ENCODE peak calls at places on chromosomes 3 and 15, in seven cellular contexts. One of them, this sample, is unnamed.

GRCh38 chr3:182226995-182227394 is 515.3 kb downstream of the SOX2 start:
- DNase-seq in body of pancreas: no peak
- DNase-seq in esophagus squamous epithelium: no peak
- DNase-seq in A549: no peak
- DNase-seq in right lobe of liver: no peak
- DNase-seq in IMR-90: no peak
- DNase-seq in tibial nerve: no peak
- DNase-seq in this sample: no peak

GRCh38 chr3:37174532-37175126 is at the start of gene LRRFIP2:
- DNase-seq in body of pancreas: no peak
- DNase-seq in esophagus squamous epithelium: no peak
- DNase-seq in A549: no peak
- DNase-seq in right lobe of liver: no peak
- DNase-seq in IMR-90: peak; percentile 82
- DNase-seq in tibial nerve: no peak
- DNase-seq in this sample: no peak

GRCh38 chr15:96049766-96050165 is 280.7 kb upstream of the NR2F2 start:
- DNase-seq in body of pancreas: no peak
- DNase-seq in esophagus squamous epithelium: no peak
- DNase-seq in A549: no peak
- DNase-seq in right lobe of liver: no peak
- DNase-seq in IMR-90: no peak
- DNase-seq in tibial nerve: no peak
- DNase-seq in this sample: no peak

GRCh38 chr3:195269375-195270078 is 1.4 kb downstream of the XXYLT1 start:
- DNase-seq in body of pancreas: no peak
- DNase-seq in esophagus squamous epithelium: no peak
- DNase-seq in A549: no peak
- DNase-seq in right lobe of liver: no peak
- DNase-seq in IMR-90: no peak
- DNase-seq in tibial nerve: no peak
- DNase-seq in this sample: no peak

GRCh38 chr15:50909044-50909342 is 510 bp downstream of the AP4E1 start:
- DNase-seq in body of pancreas: no peak
- DNase-seq in esophagus squamous epithelium: no peak
- DNase-seq in A549: peak; percentile 25
- DNase-seq in right lobe of liver: no peak
- DNase-seq in IMR-90: no peak
- DNase-seq in tibial nerve: no peak
- DNase-seq in this sample: no peak

GRCh38 chr3:11260460-11260859 is 11.7 kb upstream of the ATG7 start:
- DNase-seq in body of pancreas: no peak
- DNase-seq in esophagus squamous epithelium: no peak
- DNase-seq in A549: no peak
- DNase-seq in right lobe of liver: no peak
- DNase-seq in IMR-90: no peak
- DNase-seq in tibial nerve: no peak
- DNase-seq in this sample: no peak

GRCh38 chr15:25508369-25509002 is 69.7 kb upstream of the UBE3A start:
- DNase-seq in body of pancreas: no peak
- DNase-seq in esophagus squamous epithelium: no peak
- DNase-seq in A549: peak; percentile 29
- DNase-seq in right lobe of liver: no peak
- DNase-seq in IMR-90: peak; percentile 64
- DNase-seq in tibial nerve: peak; percentile 7
- DNase-seq in this sample: no peak

GRCh38 chr3:124119056-124119721 is 127.3 kb upstream of the ROPN1 start:
- DNase-seq in body of pancreas: peak; percentile 6
- DNase-seq in esophagus squamous epithelium: no peak
- DNase-seq in A549: peak; percentile 6
- DNase-seq in right lobe of liver: no peak
- DNase-seq in IMR-90: peak; percentile 88
- DNase-seq in tibial nerve: no peak
- DNase-seq in this sample: no peak

GRCh38 chr15:74203914-74204431 is 1.4 kb upstream of the STRA6 start:
- DNase-seq in body of pancreas: no peak
- DNase-seq in esophagus squamous epithelium: no peak
- DNase-seq in A549: no peak
- DNase-seq in right lobe of liver: no peak
- DNase-seq in IMR-90: peak; percentile 80
- DNase-seq in tibial nerve: peak; percentile 26
- DNase-seq in this sample: no peak

GRCh38 chr3:18351069-18351628 is 74.0 kb downstream of the SATB1 start:
- DNase-seq in body of pancreas: no peak
- DNase-seq in esophagus squamous epithelium: no peak
- DNase-seq in A549: no peak
- DNase-seq in right lobe of liver: no peak
- DNase-seq in IMR-90: no peak
- DNase-seq in tibial nerve: no peak
- DNase-seq in this sample: no peak

GRCh38 chr3:156160653-156161052 is 40.3 kb downstream of the KCNAB1 start:
- DNase-seq in body of pancreas: no peak
- DNase-seq in esophagus squamous epithelium: no peak
- DNase-seq in A549: no peak
- DNase-seq in right lobe of liver: no peak
- DNase-seq in IMR-90: no peak
- DNase-seq in tibial nerve: no peak
- DNase-seq in this sample: no peak

GRCh38 chr3:184300377-184300717 is 1.3 kb downstream of the PSMD2 start:
- DNase-seq in body of pancreas: no peak
- DNase-seq in esophagus squamous epithelium: no peak
- DNase-seq in A549: no peak
- DNase-seq in right lobe of liver: no peak
- DNase-seq in IMR-90: peak; percentile 75
- DNase-seq in tibial nerve: no peak
- DNase-seq in this sample: no peak

GRCh38 chr3:196778755-196779154 is 39.1 kb downstream of the PAK2 start:
- DNase-seq in body of pancreas: no peak
- DNase-seq in esophagus squamous epithelium: no peak
- DNase-seq in A549: no peak
- DNase-seq in right lobe of liver: no peak
- DNase-seq in IMR-90: peak; percentile 74
- DNase-seq in tibial nerve: no peak
- DNase-seq in this sample: no peak

GRCh38 chr3:177569823-177570657 is 372.8 kb upstream of the TBL1XR1 start:
- DNase-seq in body of pancreas: no peak
- DNase-seq in esophagus squamous epithelium: no peak
- DNase-seq in A549: no peak
- DNase-seq in right lobe of liver: no peak
- DNase-seq in IMR-90: no peak
- DNase-seq in tibial nerve: no peak
- DNase-seq in this sample: no peak

GRCh38 chr3:186239321-186239720 is 122.7 kb downstream of the DGKG start:
- DNase-seq in body of pancreas: peak; percentile 26
- DNase-seq in esophagus squamous epithelium: no peak
- DNase-seq in A549: peak; percentile 18
- DNase-seq in right lobe of liver: no peak
- DNase-seq in IMR-90: no peak
- DNase-seq in tibial nerve: no peak
- DNase-seq in this sample: no peak

GRCh38 chr15:58213587-58214360 is 75.6 kb downstream of the AQP9 start:
- DNase-seq in body of pancreas: no peak
- DNase-seq in esophagus squamous epithelium: no peak
- DNase-seq in A549: no peak
- DNase-seq in right lobe of liver: no peak
- DNase-seq in IMR-90: peak; percentile 18
- DNase-seq in tibial nerve: no peak
- DNase-seq in this sample: no peak

DNA sequence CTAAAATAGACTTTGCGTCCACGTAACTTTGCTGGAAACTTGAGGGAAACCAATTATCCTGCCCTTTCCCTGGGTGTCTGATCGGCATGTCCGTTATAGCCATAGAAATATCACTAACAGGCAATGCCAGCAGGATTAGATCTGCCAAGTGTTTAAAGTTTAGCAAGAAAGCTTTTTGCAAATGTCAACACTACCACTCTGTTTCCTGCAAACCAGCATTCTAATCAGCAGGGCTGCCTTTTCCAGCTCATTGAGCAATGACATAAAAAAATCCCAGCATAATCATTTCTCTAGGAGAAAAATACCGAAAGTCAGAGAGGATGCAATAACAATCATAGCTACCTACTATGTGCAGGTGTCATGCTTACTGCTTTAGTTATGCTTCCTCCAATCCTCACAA is 61.0 kb downstream of the NOX5 start:
- DNase-seq in body of pancreas: no peak
- DNase-seq in esophagus squamous epithelium: no peak
- DNase-seq in A549: no peak
- DNase-seq in right lobe of liver: no peak
- DNase-seq in IMR-90: no peak
- DNase-seq in tibial nerve: no peak
- DNase-seq in this sample: no peak
- H3K4me3 ChIP-seq in body of pancreas: no peak overlapping the region
- H3K4me3 ChIP-seq in esophagus squamous epithelium: no peak overlapping the region
- H3K4me3 ChIP-seq in A549: no peak overlapping the region
- H3K4me3 ChIP-seq in right lobe of liver: no peak overlapping the region
- H3K4me3 ChIP-seq in IMR-90: no peak overlapping the region
- H3K4me3 ChIP-seq in tibial nerve: no peak overlapping the region
- H3K4me3 ChIP-seq in this sample: no peak overlapping the region

GRCh38 chr15:70259640-70260066 is 161.9 kb upstream of the TLE3 start:
- DNase-seq in body of pancreas: no peak
- DNase-seq in esophagus squamous epithelium: no peak
- DNase-seq in A549: peak; percentile 42
- DNase-seq in right lobe of liver: no peak
- DNase-seq in IMR-90: no peak
- DNase-seq in tibial nerve: no peak
- DNase-seq in this sample: no peak
- TF ChIP-seq CTCF in body of pancreas: no peak
- TF ChIP-seq CTCF in esophagus squamous epithelium: no peak
- TF ChIP-seq CTCF in A549: peak; percentile 26
- TF ChIP-seq CTCF in right lobe of liver: no peak
- TF ChIP-seq CTCF in IMR-90: no peak
- TF ChIP-seq CTCF in tibial nerve: no peak
- TF ChIP-seq CTCF in this sample: no peak

DNA sequence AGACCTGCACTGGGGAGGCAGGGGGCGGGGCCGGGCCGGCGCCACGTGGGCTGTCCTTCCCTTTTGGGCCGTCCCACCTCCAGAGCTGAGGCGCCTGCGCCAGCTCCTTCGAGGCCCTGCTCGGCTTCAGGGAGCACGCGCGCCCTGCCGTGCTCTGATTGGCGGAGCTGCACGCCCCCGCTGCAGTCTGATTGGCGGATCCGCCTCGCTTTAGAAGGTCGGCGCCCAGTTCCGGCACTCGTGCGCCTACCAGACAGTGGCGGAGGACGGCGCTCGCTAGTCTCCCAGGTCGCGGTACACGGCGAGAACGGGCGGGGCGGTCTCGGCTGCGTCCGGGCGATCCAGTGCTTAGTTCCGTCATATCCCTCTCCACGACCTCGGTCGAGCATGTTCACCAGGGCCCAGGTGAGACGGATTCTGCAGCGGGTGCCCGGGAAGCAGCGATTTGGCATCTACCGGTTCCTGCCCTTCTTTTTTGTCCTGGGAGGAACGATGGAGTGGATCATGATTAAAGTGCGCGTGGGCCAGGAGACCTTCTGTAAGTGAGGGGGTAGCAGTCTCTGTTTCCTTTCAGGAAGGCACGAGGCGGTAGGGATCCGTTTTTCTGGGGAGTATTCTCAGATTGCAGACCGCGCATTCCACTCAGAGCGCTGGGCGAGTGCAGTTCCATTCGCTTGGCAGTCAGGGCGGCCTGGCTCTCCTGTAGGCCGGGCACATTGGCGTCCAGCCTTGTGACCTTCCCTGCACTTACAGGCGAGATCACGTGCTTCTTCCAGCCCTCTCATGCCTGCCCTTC is at the start of gene UQCC5:
- DNase-seq in body of pancreas: peak; percentile 99
- DNase-seq in esophagus squamous epithelium: peak; percentile 81
- DNase-seq in A549: peak; percentile 97
- DNase-seq in right lobe of liver: peak; percentile 99
- DNase-seq in IMR-90: peak; percentile 98
- DNase-seq in tibial nerve: peak; percentile 94
- DNase-seq in this sample: peak; percentile 96
- TF ChIP-seq POLR2A in body of pancreas: peak; percentile 98
- TF ChIP-seq POLR2A in esophagus squamous epithelium: no peak
- TF ChIP-seq POLR2A in A549: peak; percentile 95
- TF ChIP-seq POLR2A in right lobe of liver: peak; percentile 99
- TF ChIP-seq POLR2A in IMR-90: peak; percentile 98
- TF ChIP-seq POLR2A in tibial nerve: peak; percentile 99
- TF ChIP-seq POLR2A in this sample: peak; percentile 54

GRCh38 chr15:67098768-67099282 is 33.4 kb downstream of the SMAD3 start:
- DNase-seq in body of pancreas: no peak
- DNase-seq in esophagus squamous epithelium: no peak
- DNase-seq in A549: no peak
- DNase-seq in right lobe of liver: no peak
- DNase-seq in IMR-90: no peak
- DNase-seq in tibial nerve: peak; percentile 23
- DNase-seq in this sample: no peak
- H3K4me3 ChIP-seq in body of pancreas: no peak overlapping the region
- H3K4me3 ChIP-seq in esophagus squamous epithelium: peak overlapping the region; percentile 49
- H3K4me3 ChIP-seq in A549: no peak overlapping the region
- H3K4me3 ChIP-seq in right lobe of liver: no peak overlapping the region
- H3K4me3 ChIP-seq in IMR-90: no peak overlapping the region
- H3K4me3 ChIP-seq in tibial nerve: peak overlapping the region; percentile 40
- H3K4me3 ChIP-seq in this sample: no peak overlapping the region

DNA sequence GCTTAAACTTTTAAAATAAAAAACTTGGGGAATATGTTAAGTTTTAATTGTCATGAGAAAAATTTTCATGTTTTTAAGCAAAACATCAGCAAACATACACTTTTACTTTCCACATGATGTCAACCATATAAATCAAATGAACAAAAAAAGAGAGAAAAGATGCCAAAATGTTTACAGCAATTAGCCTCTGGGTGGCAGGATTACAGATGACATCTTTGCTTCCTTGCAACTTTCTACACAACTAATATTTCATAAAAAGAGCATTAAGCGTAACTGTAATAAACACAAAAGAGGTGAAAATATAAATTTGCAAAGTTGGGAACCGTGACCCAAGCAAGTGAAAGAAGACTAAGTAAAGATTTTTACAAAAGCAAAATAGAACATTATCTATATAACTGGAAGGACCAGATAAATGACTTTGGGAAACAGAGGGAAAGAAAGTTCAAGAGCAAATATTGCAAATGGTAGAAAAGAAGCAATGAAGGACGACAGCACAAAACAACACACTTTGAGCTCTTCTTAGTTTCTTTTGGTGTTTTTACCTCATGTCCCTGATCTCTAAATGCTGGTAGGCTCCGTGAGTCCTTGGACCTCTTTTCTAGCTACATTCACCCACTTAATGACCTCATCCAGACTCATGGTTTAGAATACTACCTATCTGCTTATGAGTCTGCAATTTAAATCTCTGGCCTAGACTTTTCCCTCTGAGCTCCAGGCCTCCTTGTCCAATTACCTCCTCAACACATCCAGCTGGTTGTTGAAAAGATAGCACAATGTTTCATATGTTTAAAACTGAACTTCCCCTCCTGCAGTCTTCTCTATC is 9.4 kb downstream of the TP53BP1 start:
- DNase-seq in body of pancreas: no peak
- DNase-seq in esophagus squamous epithelium: no peak
- DNase-seq in A549: peak; percentile 14
- DNase-seq in right lobe of liver: no peak
- DNase-seq in IMR-90: no peak
- DNase-seq in tibial nerve: no peak
- DNase-seq in this sample: no peak
- TF ChIP-seq CTCF in body of pancreas: peak; percentile 25
- TF ChIP-seq CTCF in esophagus squamous epithelium: peak; percentile 28
- TF ChIP-seq CTCF in A549: peak; percentile 30
- TF ChIP-seq CTCF in right lobe of liver: peak; percentile 16
- TF ChIP-seq CTCF in IMR-90: peak; percentile 33
- TF ChIP-seq CTCF in tibial nerve: peak; percentile 34
- TF ChIP-seq CTCF in this sample: no peak